ENCODE peak calls at places on chromosomes 12 and 14, in six cellular contexts. B, L, F, W, S and V are unnamed samples.

GRCh38 chr14:52996493-52996892 is 45.6 kb upstream of the FERMT2 start:
- DNase-seq in S (no peak), L (no peak), W (no peak), F (no peak), B (peak; percentile 17), V (no peak)

GRCh38 chr14:50061664-50062437 is 54.5 kb downstream of the VCPKMT start:
- DNase-seq in W (no peak), F (no peak), B (peak; percentile 33), S (peak; percentile 38), L (peak; percentile 56), V (peak; percentile 75)

GRCh38 chr14:23186913-23187654 is 3.6 kb upstream of the SLC7A8 start:
- DNase-seq in L (peak; percentile 76), W (peak; percentile 64), B (peak; percentile 89), S (peak; percentile 80), F (peak; percentile 63), V (peak; percentile 66)

GRCh38 chr12:128680555-128680954 is 143.2 kb downstream of the SLC15A4 start:
- DNase-seq in F (no peak), W (no peak), L (no peak), S (no peak), B (no peak), V (no peak)

GRCh38 chr12:34298971-34299801 is 276.9 kb downstream of the ALG10 start:
- DNase-seq in S (no peak), F (no peak), L (no peak), B (no peak), W (no peak), V (no peak)

GRCh38 chr12:126727218-126727601 is 1539.8 kb upstream of the TMEM132C start:
- DNase-seq in F (no peak), S (no peak), L (no peak), W (no peak), B (no peak), V (no peak)

GRCh38 chr14:20434701-20435453 is 1.1 kb downstream of the KLHL33 start:
- DNase-seq in W (no peak), F (no peak), B (no peak), L (no peak), S (no peak), V (no peak)

GRCh38 chr14:79631276-79631675 is 580.0 kb downstream of the DIO2 start:
- DNase-seq in S (no peak), F (no peak), L (no peak), W (no peak), B (no peak), V (peak; percentile 20)

GRCh38 chr14:51657762-51658161 is 6.1 kb downstream of the FRMD6 start:
- DNase-seq in L (peak; percentile 61), S (peak; percentile 53), F (no peak), W (no peak), B (no peak), V (no peak)

GRCh38 chr14:24297190-24297964 is 2.2 kb downstream of the DHRS1 start:
- DNase-seq in F (peak; percentile 59), S (peak; percentile 76), W (no peak), B (no peak), L (peak; percentile 28), V (peak; percentile 85)

GRCh38 chr12:14960548-14961465 is 594 bp downstream of the ARHGDIB start:
- DNase-seq in F (no peak), B (peak; percentile 93), S (peak; percentile 65), W (no peak), L (peak; percentile 36), V (no peak)

GRCh38 chr12:24551368-24551767 is 397.5 kb downstream of the BCAT1 start:
- DNase-seq in B (no peak), L (no peak), F (no peak), W (no peak), S (no peak), V (no peak)
- H3K4me3 ChIP-seq in B (no peak overlapping the region), L (no peak overlapping the region), F (no peak overlapping the region), W (peak overlapping the region; percentile 10), S (no peak overlapping the region), V (no peak overlapping the region)

GRCh38 chr14:72454388-72454787 is 439.5 kb downstream of the DPF3 start:
- DNase-seq in S (no peak), F (no peak), B (no peak), L (no peak), W (no peak), V (peak; percentile 25)

GRCh38 chr14:72444701-72445100 is 449.2 kb downstream of the DPF3 start:
- DNase-seq in W (no peak), B (no peak), S (peak; percentile 60), L (peak; percentile 13), F (no peak), V (no peak)

GRCh38 chr14:72451081-72451972 is 442.6 kb downstream of the DPF3 start:
- DNase-seq in S (peak; percentile 23), F (peak; percentile 33), L (no peak), W (peak; percentile 16), B (no peak), V (peak; percentile 34)

GRCh38 chr14:72448212-72448611 is 445.7 kb downstream of the DPF3 start:
- DNase-seq in B (no peak), S (no peak), L (no peak), W (no peak), F (no peak), V (no peak)

DNA sequence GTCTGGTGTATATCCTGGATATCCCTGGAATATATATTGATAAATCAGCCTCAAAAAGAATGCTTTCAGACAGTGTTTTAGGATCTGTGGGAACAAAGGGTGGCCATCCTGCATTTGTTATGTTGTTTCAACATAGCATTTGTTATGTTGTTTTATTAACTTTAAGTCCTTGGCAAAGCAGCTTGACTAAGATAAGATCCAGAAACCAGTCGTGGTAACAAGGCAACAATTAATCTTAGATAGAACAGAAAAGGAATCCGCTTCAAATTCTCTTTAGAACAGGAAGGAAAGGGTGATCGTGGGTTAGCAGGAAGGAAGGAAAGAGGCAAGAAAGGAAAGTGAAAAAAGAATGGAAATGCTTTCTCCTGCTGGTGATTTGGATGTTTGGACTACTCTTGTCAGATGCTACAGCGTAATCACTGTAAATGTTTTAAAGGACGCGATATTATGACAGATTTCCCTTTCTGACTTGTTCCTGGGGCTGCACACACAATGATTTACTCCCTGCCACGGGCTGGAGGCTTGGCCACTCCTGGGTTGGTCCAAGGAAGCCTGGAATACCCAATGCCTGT is 443.3 kb downstream of the DPF3 start:
- DNase-seq in W (no peak), L (no peak), S (no peak), B (no peak), F (no peak), V (no peak)
- H3K4me3 ChIP-seq in W (no peak overlapping the region), L (no peak overlapping the region), S (no peak overlapping the region), B (no peak overlapping the region), F (no peak overlapping the region), V (no peak overlapping the region)

GRCh38 chr12:57734586-57734985 is 4.0 kb downstream of the AGAP2 start:
- DNase-seq in S (peak; percentile 32), L (no peak), F (no peak), B (no peak), W (no peak), V (no peak)

GRCh38 chr12:57737467-57738141 is 938 bp downstream of the AGAP2 start:
- DNase-seq in F (peak; percentile 80), W (no peak), B (no peak), L (peak; percentile 7), S (no peak), V (no peak)

GRCh38 chr12:57736743-57737466 is 1.6 kb downstream of the AGAP2 start:
- DNase-seq in S (no peak), L (no peak), B (no peak), W (no peak), F (peak; percentile 33), V (no peak)

GRCh38 chr12:57735198-57735855 is 3.2 kb downstream of the AGAP2 start:
- DNase-seq in W (no peak), S (no peak), B (no peak), F (peak; percentile 69), L (no peak), V (peak; percentile 56)

GRCh38 chr12:57735952-57736742 is 2.4 kb downstream of the AGAP2 start:
- DNase-seq in B (peak; percentile 29), S (no peak), W (no peak), F (peak; percentile 80), L (peak; percentile 37), V (peak; percentile 83)
- H3K4me3 ChIP-seq in B (peak overlapping the region; percentile 24), S (no peak overlapping the region), W (peak overlapping the region; percentile 15), F (peak overlapping the region; percentile 44), L (no peak overlapping the region), V (no peak overlapping the region)

GRCh38 chr12:117049295-117049694 is 49.9 kb downstream of the TESC start:
- DNase-seq in L (no peak), B (no peak), W (no peak), F (no peak), S (no peak), V (no peak)

GRCh38 chr12:117047810-117048584 is 51.2 kb downstream of the TESC start:
- DNase-seq in F (no peak), B (peak; percentile 18), S (no peak), L (peak; percentile 61), W (no peak), V (peak; percentile 57)

GRCh38 chr12:117048585-117048904 is 50.7 kb downstream of the TESC start:
- DNase-seq in F (no peak), W (no peak), S (no peak), L (no peak), B (no peak), V (no peak)

GRCh38 chr12:117051380-117051779 is 47.8 kb downstream of the TESC start:
- DNase-seq in S (no peak), F (no peak), L (no peak), B (no peak), W (no peak), V (no peak)

DNA sequence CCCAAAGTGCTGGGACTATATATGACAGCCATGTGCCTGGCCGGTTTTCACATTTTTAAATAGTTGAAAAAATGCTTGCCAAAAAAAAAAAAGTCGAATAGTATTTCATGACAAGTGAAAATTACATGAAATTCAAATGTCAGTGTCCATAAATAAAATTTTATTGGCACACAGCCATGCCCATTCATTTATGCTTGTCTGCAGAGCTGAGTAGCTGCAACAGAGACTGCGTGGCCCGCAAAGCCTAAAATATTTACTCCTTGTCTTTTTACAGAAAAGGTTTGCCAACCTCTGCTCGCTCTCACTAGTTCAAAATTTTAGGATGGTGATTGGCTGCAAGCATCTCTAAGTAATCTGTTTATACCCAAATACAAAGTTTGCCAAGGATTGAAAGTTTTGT is 49.2 kb downstream of the TESC start:
- DNase-seq in S (no peak), W (no peak), B (no peak), F (no peak), L (no peak), V (no peak)
- H3K4me3 ChIP-seq in S (no peak overlapping the region), W (no peak overlapping the region), B (no peak overlapping the region), F (no peak overlapping the region), L (no peak overlapping the region), V (no peak overlapping the region)

DNA sequence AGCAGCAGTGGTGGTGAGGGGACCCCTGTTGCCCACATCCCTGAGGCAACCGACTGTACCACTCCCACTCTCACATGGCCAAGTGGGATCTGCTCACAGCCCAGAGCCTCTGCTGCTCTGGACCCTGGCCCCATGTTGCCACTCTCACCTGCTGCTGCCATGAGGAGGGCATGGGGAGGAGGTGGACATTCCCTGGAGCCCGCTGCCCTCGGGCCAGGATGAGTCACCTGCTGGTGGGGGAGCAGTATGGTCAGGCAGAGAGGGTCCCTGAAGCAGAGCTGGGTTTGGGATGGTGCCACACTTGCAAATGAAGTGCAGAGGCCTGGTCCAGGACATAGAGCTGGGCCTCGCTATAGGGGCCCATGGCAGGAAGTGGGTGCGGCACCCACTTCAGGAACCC is 26.1 kb downstream of the SDR9C7 start:
- DNase-seq in L (no peak), W (no peak), F (no peak), S (no peak), B (no peak), V (no peak)
- H3K4me3 ChIP-seq in L (no peak overlapping the region), W (no peak overlapping the region), F (no peak overlapping the region), S (no peak overlapping the region), B (no peak overlapping the region), V (no peak overlapping the region)

DNA sequence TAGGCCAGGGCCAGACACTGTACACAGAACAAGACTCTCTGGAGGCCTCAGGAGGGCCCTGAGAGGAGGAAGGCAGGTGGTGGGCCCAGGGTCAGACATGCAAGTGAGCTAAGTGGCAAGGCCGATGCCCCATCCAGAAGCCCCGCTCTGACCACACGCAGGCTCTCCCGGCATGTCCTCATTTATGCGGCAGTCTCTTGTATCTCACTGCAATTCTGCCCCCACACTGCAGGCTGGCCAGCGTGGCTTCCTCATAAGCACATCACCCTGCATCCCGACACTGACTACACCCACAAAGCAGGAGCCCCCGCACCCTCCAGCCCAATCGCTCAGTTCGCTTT is 17.5 kb downstream of the SSH1 start:
- DNase-seq in B (no peak), L (no peak), S (no peak), W (no peak), F (no peak), V (no peak)
- H3K4me3 ChIP-seq in B (no peak overlapping the region), L (no peak overlapping the region), S (no peak overlapping the region), W (no peak overlapping the region), F (no peak overlapping the region), V (no peak overlapping the region)